ENCODE peak calls at places on chromosomes 7 and 10, in five cellular contexts. L is esophagus squamous epithelium, U is OCI-LY7, N is psoas muscle, V is right cardiac atrium. P is an unnamed sample.

GRCh38 chr10:26706206-26706605 is 8.7 kb downstream of the PDSS1 start:
- DNase-seq in L (no peak), U (no peak), N (no peak), V (peak), P (no peak)

GRCh38 chr7:116316838-116317612 is 106.7 kb downstream of the TES start:
- DNase-seq in L (no peak), U (no peak), N (peak), V (peak), P (peak)

GRCh38 chr7:158450476-158451124 is 137.0 kb downstream of the PTPRN2 start:
- DNase-seq in L (no peak), U (no peak), N (no peak), V (no peak), P (no peak)

GRCh38 chr7:156616269-156617202 is 24.0 kb upstream of the RNF32 start:
- DNase-seq in L (no peak), U (no peak), N (no peak), V (no peak), P (no peak)

GRCh38 chr10:47198221-47198620 is 101.8 kb upstream of the GDF10 start:
- DNase-seq in L (no peak), U (no peak), N (no peak), V (no peak), P (no peak)

GRCh38 chr10:123804716-123805115 is 86.9 kb downstream of the CPXM2 start:
- DNase-seq in L (no peak), U (no peak), N (no peak), V (no peak), P (no peak)

GRCh38 chr7:45980181-45980905 is 59.3 kb upstream of the IGFBP3 start:
- DNase-seq in L (no peak), U (no peak), N (no peak), V (no peak), P (no peak)

GRCh38 chr10:3568392-3568791 is 216.6 kb downstream of the KLF6 start:
- DNase-seq in L (no peak), U (no peak), N (no peak), V (no peak), P (no peak)

GRCh38 chr7:92788559-92789183 is 47.7 kb downstream of the CDK6 start:
- DNase-seq in L (no peak), U (peak), N (no peak), V (no peak), P (no peak)

GRCh38 chr7:455110-455928 is 64.3 kb downstream of the PDGFA start:
- DNase-seq in L (no peak), U (no peak), N (peak), V (peak), P (peak)

GRCh38 chr10:30897547-30897946 is 134.1 kb downstream of the ZNF438 start:
- DNase-seq in L (no peak), U (no peak), N (no peak), V (no peak), P (no peak)

DNA sequence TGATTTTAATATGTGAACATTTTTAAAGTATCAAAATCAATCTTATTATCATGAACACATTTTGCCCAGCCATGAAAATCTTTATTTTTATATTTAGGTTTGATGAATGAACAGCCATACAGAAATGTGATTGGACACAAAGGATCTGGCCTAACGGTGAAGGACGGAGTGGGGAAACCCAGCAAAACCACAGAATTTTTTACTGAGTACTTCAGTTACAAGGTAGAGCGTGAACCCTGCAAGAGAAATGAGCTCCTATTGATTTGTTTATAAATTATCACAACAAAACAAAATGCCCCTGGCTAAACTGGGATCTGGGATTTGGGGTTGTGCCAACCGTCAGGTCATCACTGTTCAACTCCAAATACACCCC is 118.8 kb downstream of the JAZF1 start:
- DNase-seq in L (no peak), U (no peak), N (no peak), V (no peak), P (no peak)
- H3K27ac ChIP-seq in L (no peak), U (no peak), N (no peak), V (no peak), P (no peak)

GRCh38 chr10:91040343-91040742 is 119.5 kb upstream of the ANKRD1 start:
- DNase-seq in L (no peak), U (no peak), N (no peak), V (no peak), P (no peak)

GRCh38 chr10:91042069-91042468 is 121.2 kb upstream of the ANKRD1 start:
- DNase-seq in L (no peak), U (no peak), N (no peak), V (no peak), P (no peak)

GRCh38 chr10:91048380-91048779 is 127.5 kb upstream of the ANKRD1 start:
- DNase-seq in L (no peak), U (no peak), N (no peak), V (no peak), P (no peak)

GRCh38 chr10:91046891-91047290 is 126.0 kb upstream of the ANKRD1 start:
- DNase-seq in L (no peak), U (no peak), N (no peak), V (no peak), P (no peak)

GRCh38 chr10:91043173-91043910 is 122.5 kb upstream of the ANKRD1 start:
- DNase-seq in L (no peak), U (peak), N (no peak), V (no peak), P (no peak)
- H3K27ac ChIP-seq in L (no peak), U (no peak), N (no peak), V (no peak), P (no peak)

DNA sequence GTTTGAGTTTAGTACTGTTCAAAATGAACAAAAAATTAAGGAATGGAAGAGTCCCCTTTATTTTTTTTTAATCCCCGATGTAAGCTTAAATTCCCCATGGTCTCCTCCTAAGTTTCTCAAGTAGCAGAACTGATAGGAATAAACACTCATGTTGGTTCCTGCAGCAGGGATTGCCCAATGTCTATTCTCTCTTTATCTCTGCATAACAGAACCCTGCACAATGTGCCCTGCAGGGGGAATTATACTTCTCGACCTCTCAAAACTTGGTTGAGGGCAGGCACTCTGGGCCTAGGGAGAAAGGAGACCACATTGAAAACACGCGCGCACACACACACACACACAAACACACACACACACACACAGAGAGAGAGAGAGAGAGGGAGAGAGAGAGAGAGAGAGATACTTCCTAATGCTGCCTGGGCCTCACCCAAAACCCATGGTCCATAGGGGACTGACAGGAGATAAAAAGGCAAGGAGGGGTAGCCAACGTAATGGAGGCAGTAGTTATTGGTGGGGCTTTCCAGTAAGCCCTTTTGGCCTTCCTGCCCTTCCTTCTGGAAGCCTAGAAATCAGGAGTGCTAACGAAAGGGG is 22.7 kb downstream of the JAZF1 start:
- DNase-seq in L (no peak), U (no peak), N (no peak), V (no peak), P (no peak)
- H3K27ac ChIP-seq in L (no peak), U (no peak), N (no peak), V (no peak), P (no peak)

GRCh38 chr10:23824822-23825221 is 384.1 kb upstream of the KIAA1217 start:
- DNase-seq in L (no peak), U (no peak), N (no peak), V (no peak), P (no peak)

GRCh38 chr10:23826399-23826798 is 382.5 kb upstream of the KIAA1217 start:
- DNase-seq in L (no peak), U (no peak), N (no peak), V (no peak), P (no peak)

GRCh38 chr10:23834096-23834495 is 374.8 kb upstream of the KIAA1217 start:
- DNase-seq in L (no peak), U (no peak), N (no peak), V (no peak), P (no peak)

GRCh38 chr10:23829556-23829955 is 379.4 kb upstream of the KIAA1217 start:
- DNase-seq in L (no peak), U (no peak), N (no peak), V (no peak), P (no peak)
- H3K27ac ChIP-seq in L (no peak), U (no peak), N (no peak), V (no peak), P (no peak)

GRCh38 chr7:5228066-5228465 is 38.0 kb downstream of the WIPI2 start:
- DNase-seq in L (no peak), U (no peak), N (no peak), V (peak), P (no peak)

GRCh38 chr7:5231811-5232484 is 41.9 kb downstream of the WIPI2 start:
- DNase-seq in L (no peak), U (peak), N (no peak), V (peak), P (no peak)

GRCh38 chr7:5231116-5231515 is 41.1 kb downstream of the WIPI2 start:
- DNase-seq in L (no peak), U (peak), N (no peak), V (peak), P (no peak)

GRCh38 chr7:5230272-5231067 is 40.4 kb downstream of the WIPI2 start:
- DNase-seq in L (no peak), U (no peak), N (no peak), V (peak), P (no peak)

DNA sequence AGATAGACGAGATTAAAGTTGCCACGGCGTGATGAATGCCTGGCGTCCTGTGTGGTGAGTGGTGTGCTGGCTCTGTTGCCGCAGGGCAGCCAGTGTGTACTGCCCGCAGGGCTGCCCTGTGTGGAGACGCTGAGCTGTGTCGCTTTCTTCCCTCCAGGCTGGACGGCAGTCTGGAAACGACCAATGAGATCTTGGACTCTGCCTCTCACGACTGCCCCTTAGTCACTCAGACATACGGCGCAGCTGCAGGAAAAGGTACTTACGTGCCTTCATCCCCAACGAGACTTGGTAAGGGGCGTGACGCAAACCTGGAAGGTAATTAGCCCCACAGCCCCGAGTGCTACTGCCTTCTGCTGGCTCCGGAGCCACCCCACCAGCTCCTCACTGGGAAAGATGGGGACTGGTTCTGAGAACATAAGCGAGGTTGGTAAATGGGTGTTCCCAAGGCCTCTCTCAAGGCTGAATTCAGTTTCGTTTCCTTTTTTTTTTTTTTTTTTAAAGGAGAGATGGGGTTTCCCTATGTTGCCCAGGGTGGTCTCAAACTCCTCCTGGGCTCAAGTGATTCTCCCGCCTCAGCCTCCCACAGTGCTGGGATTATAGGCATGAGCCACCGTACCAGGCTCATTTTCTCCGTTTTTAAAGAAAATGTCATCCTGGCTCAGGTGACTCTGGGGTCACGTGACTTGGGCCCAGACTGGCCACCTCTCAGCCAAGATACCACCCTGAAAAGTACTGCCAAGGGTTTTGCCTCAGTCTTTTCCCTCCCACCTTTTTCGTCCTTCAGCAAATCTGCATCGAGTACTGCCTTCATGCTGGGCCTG is 39.6 kb downstream of the WIPI2 start:
- DNase-seq in L (no peak), U (peak), N (no peak), V (peak), P (no peak)
- H3K27ac ChIP-seq in L (no peak), U (no peak), N (no peak), V (no peak), P (no peak)

DNA sequence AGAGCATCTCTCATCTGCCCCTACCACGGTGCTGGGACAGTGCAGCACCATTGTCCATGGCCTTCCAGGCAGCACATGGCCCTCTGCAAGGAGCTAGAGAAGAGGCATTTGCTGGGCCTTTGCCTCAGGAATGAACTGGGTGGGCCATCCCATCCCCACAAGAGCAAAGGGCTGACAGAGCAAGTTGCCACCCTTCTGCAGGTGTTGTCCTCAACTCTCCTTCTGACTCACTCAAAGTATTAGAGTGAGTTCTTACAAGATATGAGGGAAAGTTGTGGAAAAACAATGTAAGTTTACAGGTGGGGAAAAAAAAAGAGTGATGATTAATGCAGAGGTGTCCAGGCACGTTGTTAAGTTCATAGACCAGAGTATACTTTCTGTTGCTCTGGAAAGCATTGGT is 261.2 kb downstream of the SKIDA1 start:
- DNase-seq in L (no peak), U (no peak), N (no peak), V (no peak), P (no peak)
- H3K27ac ChIP-seq in L (peak), U (no peak), N (no peak), V (no peak), P (no peak)